ENCODE peak calls at places on chromosomes 16 and 17, in five cellular contexts. O is uterus, U is A549, Q is pancreas, T is astrocyte of the spinal cord. F is an unnamed sample.

GRCh38 chr17:31491794-31492171 is 100.3 kb downstream of the RAB11FIP4 start:
- DNase-seq in O (no peak), U (no peak), Q (peak), T (no peak), F (no peak)

GRCh38 chr16:65154321-65154720 is 32.5 kb upstream of the CDH11 start:
- DNase-seq in O (no peak), U (no peak), Q (no peak), T (no peak), F (no peak)

GRCh38 chr17:42474270-42474669 is 15.6 kb downstream of the ATP6V0A1 start:
- DNase-seq in O (no peak), U (no peak), Q (no peak), T (no peak), F (no peak)

GRCh38 chr17:68431661-68432071 is 25.6 kb downstream of the WIPI1 start:
- DNase-seq in O (no peak), U (peak), Q (no peak), T (peak), F (no peak)

GRCh38 chr17:65345261-65346060 is 208.3 kb downstream of the RGS9 start:
- DNase-seq in O (no peak), U (no peak), Q (no peak), T (peak), F (no peak)

GRCh38 chr17:14813649-14814048 is 451.5 kb downstream of the PMP22 start:
- DNase-seq in O (no peak), U (peak), Q (no peak), T (no peak), F (no peak)

GRCh38 chr17:11880714-11881113 is 116.6 kb downstream of the ZNF18 start:
- DNase-seq in O (no peak), U (peak), Q (no peak), T (no peak), F (no peak)

GRCh38 chr17:57761887-57762286 is 16.8 kb upstream of the CCDC182 start:
- DNase-seq in O (no peak), U (no peak), Q (no peak), T (no peak), F (no peak)

GRCh38 chr16:56657555-56658430 is at the start of gene MT1F:
- DNase-seq in O (peak), U (peak), Q (peak), T (no peak), F (no peak)

GRCh38 chr16:72961115-72961832 is 86.7 kb downstream of the ZFHX3 start:
- DNase-seq in O (no peak), U (no peak), Q (no peak), T (no peak), F (no peak)

GRCh38 chr17:57568340-57568739 is 176.8 kb downstream of the CCDC182 start:
- DNase-seq in O (no peak), U (no peak), Q (no peak), T (no peak), F (no peak)

GRCh38 chr17:27559996-27560481 is 70.9 kb upstream of the LGALS9 start:
- DNase-seq in O (peak), U (peak), Q (peak), T (peak), F (no peak)

GRCh38 chr16:88392111-88392510 is 9.4 kb downstream of the ZNF469 start:
- DNase-seq in O (no peak), U (no peak), Q (no peak), T (no peak), F (no peak)

GRCh38 chr16:87702325-87702811 is 63.4 kb downstream of the KLHDC4 start:
- DNase-seq in O (no peak), U (no peak), Q (no peak), T (peak), F (no peak)

GRCh38 chr17:57684711-57685498 is 60.2 kb downstream of the CCDC182 start:
- DNase-seq in O (no peak), U (no peak), Q (no peak), T (no peak), F (no peak)

GRCh38 chr17:74803388-74803930 is 27.3 kb upstream of the NAT9 start:
- DNase-seq in O (peak), U (no peak), Q (no peak), T (no peak), F (no peak)

GRCh38 chr17:77546772-77547201 is 406.0 kb downstream of the SEC14L1 start:
- DNase-seq in O (no peak), U (no peak), Q (no peak), T (no peak), F (no peak)

GRCh38 chr16:74862743-74863244 is 88.2 kb upstream of the FA2H start:
- DNase-seq in O (no peak), U (peak), Q (peak), T (peak), F (no peak)

GRCh38 chr17:50593321-50593720 is 32.8 kb downstream of the CACNA1G start:
- DNase-seq in O (no peak), U (no peak), Q (peak), T (no peak), F (no peak)

GRCh38 chr16:16036359-16036792 is 87.0 kb downstream of the ABCC1 start:
- DNase-seq in O (no peak), U (no peak), Q (no peak), T (no peak), F (no peak)

GRCh38 chr16:50509521-50510341 is 38.5 kb upstream of the NKD1 start:
- DNase-seq in O (no peak), U (peak), Q (peak), T (peak), F (no peak)

GRCh38 chr17:36947922-36948716 is 635 bp upstream of the AATF start:
- DNase-seq in O (no peak), U (peak), Q (no peak), T (no peak), F (no peak)

GRCh38 chr16:71565812-71566700 is 10.8 kb downstream of the TAT start:
- DNase-seq in O (no peak), U (no peak), Q (no peak), T (no peak), F (no peak)
- H3K4me3 ChIP-seq in O (no peak), U (peak), Q (peak), T (no peak), F (no peak)

GRCh38 chr17:64019486-64020067 is 856 bp downstream of the ICAM2 start:
- DNase-seq in O (no peak), U (no peak), Q (no peak), T (no peak), F (no peak)

GRCh38 chr17:64016974-64017373 is 3.5 kb downstream of the ICAM2 start:
- DNase-seq in O (no peak), U (no peak), Q (no peak), T (no peak), F (no peak)

GRCh38 chr17:64017381-64017980 is 3.0 kb downstream of the ICAM2 start:
- DNase-seq in O (no peak), U (no peak), Q (no peak), T (no peak), F (no peak)

GRCh38 chr17:64022631-64023063 is 2.2 kb upstream of the ICAM2 start:
- DNase-seq in O (no peak), U (no peak), Q (no peak), T (no peak), F (no peak)

GRCh38 chr17:64020068-64020766 is at the start of gene ICAM2:
- DNase-seq in O (peak), U (no peak), Q (no peak), T (no peak), F (no peak)
- TF ChIP-seq CTCF in O (no peak), U (no peak), Q (no peak), T (no peak), F (no peak)

GRCh38 chr17:55783684-55784245 is 32.9 kb downstream of the PCTP start:
- DNase-seq in O (peak), U (no peak), Q (no peak), T (peak), F (no peak)
- H3K4me3 ChIP-seq in O (no peak), U (no peak), Q (no peak), T (no peak), F (no peak)

GRCh38 chr17:73192219-73192893 is 499 bp upstream of the COG1 start:
- DNase-seq in O (peak), U (peak), Q (peak), T (peak), F (no peak)

GRCh38 chr17:73191443-73192218 is 1.2 kb upstream of the COG1 start:
- DNase-seq in O (peak), U (peak), Q (peak), T (peak), F (no peak)

GRCh38 chr17:73187203-73187769 is 5.6 kb upstream of the COG1 start:
- DNase-seq in O (no peak), U (peak), Q (no peak), T (no peak), F (no peak)

GRCh38 chr17:73188011-73188410 is 4.8 kb upstream of the COG1 start:
- DNase-seq in O (no peak), U (no peak), Q (no peak), T (no peak), F (no peak)

GRCh38 chr17:73189417-73190099 is 3.3 kb upstream of the COG1 start:
- DNase-seq in O (no peak), U (peak), Q (no peak), T (peak), F (no peak)
- TF ChIP-seq CTCF in O (no peak), U (peak), Q (no peak), T (peak), F (peak)

GRCh38 chr17:16285646-16286008 is 67.6 kb downstream of the CENPV start:
- DNase-seq in O (no peak), U (no peak), Q (no peak), T (no peak), F (no peak)
- H3K4me3 ChIP-seq in O (no peak), U (no peak), Q (peak), T (peak), F (peak)

GRCh38 chr16:1093284-1094123 is 2.5 kb downstream of the C1QTNF8 start:
- DNase-seq in O (no peak), U (peak), Q (no peak), T (no peak), F (no peak)

GRCh38 chr16:1094601-1095449 is 1.2 kb downstream of the C1QTNF8 start:
- DNase-seq in O (no peak), U (no peak), Q (no peak), T (no peak), F (no peak)

GRCh38 chr16:1091992-1092552 is 4.0 kb downstream of the C1QTNF8 start:
- DNase-seq in O (no peak), U (no peak), Q (no peak), T (no peak), F (no peak)

GRCh38 chr16:1095450-1096163 is 437 bp downstream of the C1QTNF8 start:
- DNase-seq in O (no peak), U (no peak), Q (no peak), T (no peak), F (no peak)

GRCh38 chr16:1094124-1094479 is 1.9 kb downstream of the C1QTNF8 start:
- DNase-seq in O (no peak), U (peak), Q (no peak), T (no peak), F (no peak)
- TF ChIP-seq CTCF in O (no peak), U (no peak), Q (no peak), T (no peak), F (no peak)

GRCh38 chr17:80219777-80220708 is at the start of the genes SGSH and SLC26A11:
- DNase-seq in O (peak), U (peak), Q (peak), T (peak), F (no peak)

GRCh38 chr17:80223142-80223815 is 3.1 kb downstream of the SLC26A11 start:
- DNase-seq in O (no peak), U (no peak), Q (no peak), T (no peak), F (no peak)

GRCh38 chr17:80222376-80223141 is 2.3 kb downstream of the SLC26A11 start:
- DNase-seq in O (no peak), U (no peak), Q (no peak), T (no peak), F (no peak)

GRCh38 chr17:80220709-80221215 is 535 bp downstream of the SLC26A11 start:
- DNase-seq in O (peak), U (no peak), Q (no peak), T (no peak), F (no peak)

DNA sequence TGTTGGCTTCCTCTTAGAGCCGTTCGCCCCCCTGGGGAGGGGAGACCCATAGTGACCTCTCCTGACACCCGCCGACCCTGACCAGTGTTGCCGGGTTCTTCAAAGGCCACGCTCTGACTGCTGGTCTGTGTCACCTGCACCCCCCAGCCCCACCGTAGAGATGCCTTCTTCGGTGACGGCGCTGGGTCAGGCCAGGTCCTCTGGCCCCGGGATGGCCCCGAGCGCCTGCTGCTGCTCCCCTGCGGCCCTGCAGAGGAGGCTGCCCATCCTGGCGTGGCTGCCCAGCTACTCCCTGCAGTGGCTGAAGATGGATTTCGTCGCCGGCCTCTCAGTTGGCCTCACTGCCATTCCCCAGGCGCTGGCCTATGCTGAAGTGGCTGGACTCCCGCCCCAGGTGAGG is 1.2 kb downstream of the SLC26A11 start:
- DNase-seq in O (no peak), U (no peak), Q (no peak), T (no peak), F (no peak)
- H3K4me3 ChIP-seq in O (peak), U (peak), Q (peak), T (no peak), F (peak)

F was measured in AG04449.